ENCODE peak calls at places on chromosomes 7 and 10, in eight cellular contexts. O is activated CD8-positive, alpha-beta memory T cell treated with anti-CD3 and anti-CD28 coated beads for 48 hours; D is brain microvascular endothelial cell; M is HS-5; L is NCI-H526; W is AG04450; Y is NT2/D1; Z is activated T-helper 1 cell treated with Interleukin-2 at 50 U/mL for 16 hours. I is an unnamed sample.

GRCh38 chr7:148883233-148884048 is 650 bp downstream of the EZH2 start:
- DNase-seq in Y (no peak), D (no peak), Z (peak), O (peak), L (peak), W (no peak), M (no peak), I (peak)

GRCh38 chr7:142889825-142890224 is 4.3 kb upstream of the TRPV6 start:
- DNase-seq in L (no peak), Z (no peak), D (no peak), W (no peak), O (no peak), Y (no peak), M (no peak), I (no peak)

GRCh38 chr10:109405338-109405737 is 518.0 kb downstream of the XPNPEP1 start:
- DNase-seq in L (no peak), Z (no peak), O (no peak), Y (no peak), D (no peak), M (no peak), W (no peak), I (no peak)

GRCh38 chr10:92110039-92110794 is 180.7 kb downstream of the CPEB3 start:
- DNase-seq in L (no peak), O (no peak), W (no peak), Y (no peak), M (no peak), Z (no peak), D (peak), I (no peak)

GRCh38 chr10:107814865-107815487 is 650.5 kb upstream of the SORCS1 start:
- DNase-seq in D (peak), Z (no peak), Y (peak), W (no peak), L (peak), M (peak), O (no peak), I (peak)

GRCh38 chr10:44177610-44178009 is 207.3 kb downstream of the CXCL12 start:
- DNase-seq in O (no peak), L (no peak), D (no peak), Y (no peak), M (no peak), W (no peak), Z (no peak), I (no peak)

GRCh38 chr10:74651565-74651964 is 174.8 kb upstream of the KAT6B start:
- DNase-seq in Y (no peak), L (no peak), Z (no peak), M (no peak), D (no peak), O (no peak), W (no peak), I (no peak)

GRCh38 chr7:15498465-15498864 is 63.4 kb downstream of the AGMO start:
- DNase-seq in L (no peak), M (no peak), O (no peak), Z (no peak), Y (no peak), W (no peak), D (no peak), I (no peak)

GRCh38 chr7:141366098-141366621 is 185.1 kb upstream of the AGK start:
- DNase-seq in M (no peak), Y (peak), Z (no peak), D (peak), L (no peak), O (no peak), W (no peak), I (no peak)

GRCh38 chr10:27779462-27779861 is 33.8 kb upstream of the MKX start:
- DNase-seq in Y (no peak), Z (no peak), O (no peak), M (no peak), D (no peak), W (no peak), L (no peak), I (no peak)

GRCh38 chr7:131560061-131560460 is 3.6 kb upstream of the PODXL start:
- DNase-seq in W (no peak), Z (no peak), D (no peak), Y (no peak), L (no peak), M (no peak), O (no peak), I (no peak)

GRCh38 chr10:5466451-5466996 is 32.8 kb downstream of the CALML5 start:
- DNase-seq in W (peak), O (no peak), D (no peak), M (no peak), L (peak), Z (no peak), Y (peak), I (peak)

GRCh38 chr7:148334959-148335577 is 255.5 kb upstream of the C7orf33 start:
- DNase-seq in O (no peak), M (no peak), D (peak), Z (no peak), L (no peak), W (no peak), Y (peak), I (no peak)

GRCh38 chr7:131547589-131547988 is 8.8 kb downstream of the PODXL start:
- DNase-seq in D (no peak), M (no peak), Z (no peak), W (no peak), L (no peak), Y (no peak), O (no peak), I (no peak)

GRCh38 chr7:155120460-155120859 is 50.3 kb downstream of the HTR5A start:
- DNase-seq in O (no peak), Z (no peak), L (no peak), M (no peak), D (no peak), W (no peak), Y (no peak), I (no peak)

GRCh38 chr7:55063633-55064032 is 44.8 kb downstream of the EGFR start:
- DNase-seq in Z (no peak), O (no peak), D (peak), W (no peak), L (no peak), M (no peak), Y (no peak), I (no peak)

GRCh38 chr7:130473877-130474276 is 18.0 kb upstream of the MEST start:
- DNase-seq in Z (no peak), Y (no peak), M (no peak), L (no peak), W (no peak), O (no peak), D (no peak), I (no peak)

GRCh38 chr10:15344876-15345285 is 26.2 kb downstream of the FAM171A1 start:
- DNase-seq in D (peak), Y (no peak), W (no peak), Z (no peak), L (peak), O (no peak), M (no peak), I (no peak)

GRCh38 chr7:132906193-132906829 is 175.6 kb downstream of the CHCHD3 start:
- DNase-seq in L (no peak), M (no peak), D (no peak), Z (no peak), Y (no peak), W (no peak), O (no peak), I (no peak)

GRCh38 chr10:3172081-3172445 is 519 bp downstream of the PITRM1 start:
- DNase-seq in Z (no peak), M (peak), Y (no peak), O (no peak), W (peak), L (peak), D (peak), I (no peak)

GRCh38 chr7:4739528-4739992 is 35.9 kb upstream of the AP5Z1 start:
- DNase-seq in Y (no peak), O (no peak), D (peak), W (no peak), Z (peak), L (no peak), M (no peak), I (no peak)

GRCh38 chr7:69890081-69890369 is 291.8 kb downstream of the AUTS2 start:
- DNase-seq in Z (no peak), W (no peak), D (no peak), Y (no peak), M (no peak), O (no peak), L (no peak), I (no peak)